ENCODE peak calls at places on chromosome 3, in eight cellular contexts. V is GM23338, W is HepG2, X is H1, L is HCT116, S is GM12878, C is SK-N-SH, A is K562. N is an unnamed sample.

GRCh38 chr3:134346744-134347143 is 27.5 kb downstream of the AMOTL2 start:
- DNase-seq in V (no peak), W (no peak), X (no peak), L (no peak), S (no peak), C (no peak), A (no peak), N (no peak)

GRCh38 chr3:183108002-183108449 is 8.7 kb upstream of the MCCC1 start:
- DNase-seq in V (no peak), W (no peak), X (no peak), L (no peak), S (no peak), C (peak; percentile 69), A (no peak), N (peak; percentile 41)

GRCh38 chr3:52714335-52715302 is 8.7 kb downstream of the SPCS1 start:
- DNase-seq in V (peak; percentile 95), W (no peak), X (peak; percentile 96), L (no peak), S (no peak), C (peak; percentile 27), A (no peak), N (no peak)

GRCh38 chr3:178777718-178778411 is 241.6 kb downstream of the KCNMB2 start:
- DNase-seq in V (no peak), W (no peak), X (no peak), L (peak; percentile 27), S (no peak), C (no peak), A (no peak), N (no peak)

GRCh38 chr3:139522421-139522820 is 17.1 kb downstream of the RBP1 start:
- DNase-seq in V (peak; percentile 67), W (no peak), X (peak; percentile 42), L (no peak), S (no peak), C (no peak), A (peak; percentile 19), N (no peak)

GRCh38 chr3:41164776-41165175 is 34.5 kb upstream of the CTNNB1 start:
- DNase-seq in V (no peak), W (no peak), X (no peak), L (no peak), S (no peak), C (no peak), A (no peak), N (no peak)

GRCh38 chr3:148759425-148759824 is 61.7 kb downstream of the AGTR1 start:
- DNase-seq in V (no peak), W (no peak), X (no peak), L (no peak), S (no peak), C (no peak), A (no peak), N (no peak)

GRCh38 chr3:89098964-89099585 is 8.3 kb upstream of the EPHA3 start:
- DNase-seq in V (peak; percentile 79), W (peak; percentile 31), X (peak; percentile 56), L (peak; percentile 7), S (no peak), C (peak; percentile 44), A (peak; percentile 15), N (peak; percentile 39)

GRCh38 chr3:13252207-13252606 is 167.9 kb downstream of the NUP210 start:
- DNase-seq in V (no peak), W (no peak), X (no peak), L (no peak), S (no peak), C (no peak), A (no peak), N (no peak)

GRCh38 chr3:188274249-188274915 is 120.4 kb downstream of the LPP start:
- DNase-seq in V (no peak), W (no peak), X (no peak), L (no peak), S (no peak), C (no peak), A (no peak), N (no peak)

GRCh38 chr3:123416173-123416572 is 32.7 kb downstream of the ADCY5 start:
- DNase-seq in V (no peak), W (no peak), X (no peak), L (no peak), S (no peak), C (no peak), A (no peak), N (no peak)

GRCh38 chr3:89562373-89562772 is 455.0 kb downstream of the EPHA3 start:
- DNase-seq in V (peak; percentile 13), W (peak; percentile 3), X (no peak), L (no peak), S (no peak), C (no peak), A (no peak), N (no peak)

GRCh38 chr3:58163234-58163633 is 47.5 kb downstream of the DNASE1L3 start:
- DNase-seq in V (no peak), W (no peak), X (no peak), L (no peak), S (no peak), C (no peak), A (no peak), N (peak; percentile 62)

GRCh38 chr3:63864008-63864871 is 573 bp downstream of the ATXN7 start:
- DNase-seq in V (peak; percentile 53), W (no peak), X (no peak), L (no peak), S (no peak), C (peak; percentile 85), A (peak; percentile 60), N (peak; percentile 44)

GRCh38 chr3:101384426-101384825 is 64.1 kb upstream of the IMPG2 start:
- DNase-seq in V (no peak), W (no peak), X (no peak), L (no peak), S (no peak), C (no peak), A (no peak), N (no peak)

DNA sequence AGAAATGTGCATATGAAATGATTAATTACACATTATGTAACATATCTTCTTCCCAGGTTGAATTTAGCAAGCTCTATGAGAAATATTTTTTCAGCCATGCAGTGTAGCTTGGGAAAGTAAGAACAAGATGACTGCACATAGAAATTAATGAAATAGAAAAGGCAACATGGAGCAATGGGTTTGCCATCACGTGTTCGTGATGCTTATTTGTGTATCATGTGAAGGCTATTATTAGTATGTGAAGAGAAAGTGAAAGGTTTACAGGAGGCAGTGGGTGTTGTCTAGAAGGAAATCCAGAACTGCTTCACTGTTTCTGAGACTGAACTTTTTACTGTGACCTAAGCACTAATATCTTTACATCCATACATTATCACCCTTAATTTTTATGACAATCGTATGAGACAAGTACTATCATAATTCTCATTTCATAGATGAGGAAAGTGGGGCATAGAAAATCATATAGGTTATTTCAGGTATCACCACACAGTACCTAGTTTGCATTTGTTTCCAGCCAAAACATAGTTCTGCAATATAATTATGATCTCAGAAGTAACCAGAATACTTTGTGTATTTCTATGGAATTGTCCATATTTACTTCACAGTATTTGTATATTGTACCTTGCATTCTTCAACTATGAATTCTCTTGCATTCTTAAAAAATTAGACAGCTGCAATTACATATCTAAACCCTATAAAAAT is 14.9 kb downstream of the SERPINI1 start:
- DNase-seq in V (no peak), W (no peak), X (no peak), L (no peak), S (peak; percentile 52), C (no peak), A (no peak), N (no peak)
- H2AFZ ChIP-seq in V (no peak overlapping the region), W (no peak overlapping the region), X (no peak overlapping the region), L (no peak overlapping the region), S (peak overlapping the region; percentile 87), C (no peak overlapping the region), A (no peak overlapping the region), N (no peak overlapping the region)

GRCh38 chr3:125003369-125003853 is 52.4 kb downstream of the HEG1 start:
- DNase-seq in V (no peak), W (peak; percentile 98), X (no peak), L (no peak), S (no peak), C (no peak), A (no peak), N (no peak)
- TF ChIP-seq POLR2AphosphoS5 in V (no peak), W (no peak), X (no peak), L (no peak), S (no peak), C (no peak), A (no peak), N (no peak)

GRCh38 chr3:177610262-177610661 is 413.0 kb upstream of the TBL1XR1 start:
- DNase-seq in V (peak; percentile 79), W (no peak), X (no peak), L (no peak), S (no peak), C (no peak), A (no peak), N (no peak)

GRCh38 chr3:177606891-177607290 is 409.6 kb upstream of the TBL1XR1 start:
- DNase-seq in V (no peak), W (peak; percentile 52), X (no peak), L (no peak), S (no peak), C (no peak), A (no peak), N (no peak)

GRCh38 chr3:177608443-177608842 is 411.2 kb upstream of the TBL1XR1 start:
- DNase-seq in V (no peak), W (no peak), X (no peak), L (no peak), S (no peak), C (no peak), A (no peak), N (no peak)

GRCh38 chr3:177609613-177610012 is 412.3 kb upstream of the TBL1XR1 start:
- DNase-seq in V (no peak), W (no peak), X (no peak), L (no peak), S (no peak), C (no peak), A (no peak), N (no peak)

DNA sequence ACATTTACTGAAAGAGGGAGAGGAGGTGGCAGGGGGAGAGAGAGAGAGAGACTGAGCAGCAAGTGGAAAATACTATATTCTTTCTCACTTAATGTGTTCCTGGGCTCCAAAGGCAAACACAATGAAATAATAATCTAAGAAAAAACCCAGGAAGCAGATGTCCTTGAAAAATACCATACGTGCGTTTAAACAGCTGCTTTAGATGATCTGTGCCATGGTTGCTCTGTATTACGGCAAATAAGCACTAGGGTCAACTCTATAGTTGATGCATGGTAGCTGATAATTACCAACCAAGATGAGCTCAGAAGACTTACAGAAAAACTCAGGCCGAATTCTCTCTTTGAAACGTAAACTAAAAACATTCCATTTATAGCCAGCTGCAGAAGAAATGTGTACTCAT is 410.3 kb upstream of the TBL1XR1 start:
- DNase-seq in V (no peak), W (no peak), X (no peak), L (no peak), S (no peak), C (no peak), A (no peak), N (no peak)
- H2AFZ ChIP-seq in V (no peak overlapping the region), W (no peak overlapping the region), X (no peak overlapping the region), L (no peak overlapping the region), S (no peak overlapping the region), C (no peak overlapping the region), A (no peak overlapping the region), N (no peak overlapping the region)

DNA sequence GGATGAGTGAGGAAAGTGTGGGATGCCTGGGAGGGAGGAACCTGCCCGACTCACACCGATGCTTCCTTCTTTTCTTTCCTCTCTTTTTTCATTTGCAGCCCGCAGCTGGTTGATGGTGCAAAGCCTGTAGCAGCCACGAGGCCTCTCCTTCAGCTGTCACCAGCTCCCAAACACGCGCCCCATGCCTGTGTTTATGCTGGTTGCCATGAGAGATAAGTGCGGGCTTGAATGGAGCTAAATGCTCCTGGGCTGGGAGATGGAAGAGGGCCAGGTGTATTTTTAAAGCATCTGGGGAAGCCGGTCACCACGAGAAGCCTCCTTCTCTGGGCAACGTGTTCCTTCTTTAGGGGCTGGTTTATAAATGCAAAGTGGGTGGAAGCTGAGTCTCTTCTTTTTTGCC is 9.3 kb downstream of the COLQ start:
- DNase-seq in V (no peak), W (no peak), X (no peak), L (no peak), S (no peak), C (no peak), A (no peak), N (no peak)
- TF ChIP-seq POLR2AphosphoS5 in V (no peak), W (no peak), X (no peak), L (no peak), S (no peak), C (no peak), A (no peak), N (no peak)

N was measured in endothelial cell of umbilical vein.